ENCODE peak calls at places on chromosomes 4 and X, in six cellular contexts. One of them, this sample, is unnamed.
A peak's percentile ranks its signal among the peaks of the same experiment; 100 is the strongest.

GRCh38 chrX:26146024-26146423 is 7.9 kb downstream of the MAGEB18 start:
- DNase-seq in fibroblast of mammary gland: no peak
- DNase-seq in HL-60: no peak
- DNase-seq in breast epithelium: no peak
- DNase-seq in upper lobe of right lung: no peak
- DNase-seq in A549: no peak
- DNase-seq in this sample: peak; percentile 32

GRCh38 chrX:28303486-28303885 is 283.8 kb upstream of the IL1RAPL1 start:
- DNase-seq in fibroblast of mammary gland: no peak
- DNase-seq in HL-60: no peak
- DNase-seq in breast epithelium: no peak
- DNase-seq in upper lobe of right lung: no peak
- DNase-seq in A549: no peak
- DNase-seq in this sample: no peak

GRCh38 chr4:86564795-86565194 is 29.3 kb upstream of the PTPN13 start:
- DNase-seq in fibroblast of mammary gland: peak; percentile 11
- DNase-seq in HL-60: no peak
- DNase-seq in breast epithelium: no peak
- DNase-seq in upper lobe of right lung: no peak
- DNase-seq in A549: no peak
- DNase-seq in this sample: no peak

GRCh38 chrX:100328342-100328741 is 81.7 kb downstream of the PCDH19 start:
- DNase-seq in fibroblast of mammary gland: no peak
- DNase-seq in HL-60: no peak
- DNase-seq in breast epithelium: no peak
- DNase-seq in upper lobe of right lung: no peak
- DNase-seq in A549: no peak
- DNase-seq in this sample: no peak

GRCh38 chrX:72126048-72126415 is 5.7 kb downstream of the RTL5 start:
- DNase-seq in fibroblast of mammary gland: peak; percentile 24
- DNase-seq in HL-60: no peak
- DNase-seq in breast epithelium: peak; percentile 50
- DNase-seq in upper lobe of right lung: no peak
- DNase-seq in A549: no peak
- DNase-seq in this sample: peak; percentile 25

GRCh38 chr4:176185068-176185467 is 10.3 kb downstream of the SPATA4 start:
- DNase-seq in fibroblast of mammary gland: peak; percentile 78
- DNase-seq in HL-60: no peak
- DNase-seq in breast epithelium: no peak
- DNase-seq in upper lobe of right lung: no peak
- DNase-seq in A549: no peak
- DNase-seq in this sample: peak; percentile 53

GRCh38 chrX:10030570-10030969 is 63.4 kb downstream of the CLDN34 start:
- DNase-seq in fibroblast of mammary gland: peak; percentile 65
- DNase-seq in HL-60: no peak
- DNase-seq in breast epithelium: no peak
- DNase-seq in upper lobe of right lung: no peak
- DNase-seq in A549: peak; percentile 50
- DNase-seq in this sample: peak; percentile 29

GRCh38 chr4:20493761-20494353 is 206.4 kb upstream of the PACRGL start:
- DNase-seq in fibroblast of mammary gland: peak; percentile 23
- DNase-seq in HL-60: no peak
- DNase-seq in breast epithelium: no peak
- DNase-seq in upper lobe of right lung: no peak
- DNase-seq in A549: no peak
- DNase-seq in this sample: peak; percentile 31

GRCh38 chrX:12372111-12372510 is 233.8 kb downstream of the FRMPD4 start:
- DNase-seq in fibroblast of mammary gland: peak; percentile 47
- DNase-seq in HL-60: no peak
- DNase-seq in breast epithelium: no peak
- DNase-seq in upper lobe of right lung: no peak
- DNase-seq in A549: no peak
- DNase-seq in this sample: peak; percentile 90

GRCh38 chr4:23878912-23879732 is 10.7 kb downstream of the PPARGC1A start:
- DNase-seq in fibroblast of mammary gland: no peak
- DNase-seq in HL-60: no peak
- DNase-seq in breast epithelium: no peak
- DNase-seq in upper lobe of right lung: no peak
- DNase-seq in A549: no peak
- DNase-seq in this sample: no peak

GRCh38 chrX:139826065-139827044 is 106.5 kb downstream of the ATP11C start:
- DNase-seq in fibroblast of mammary gland: peak; percentile 47
- DNase-seq in HL-60: no peak
- DNase-seq in breast epithelium: no peak
- DNase-seq in upper lobe of right lung: no peak
- DNase-seq in A549: no peak
- DNase-seq in this sample: peak; percentile 55

GRCh38 chrX:74383611-74384010 is 37.7 kb upstream of the SLC16A2 start:
- DNase-seq in fibroblast of mammary gland: peak; percentile 60
- DNase-seq in HL-60: peak; percentile 28
- DNase-seq in breast epithelium: no peak
- DNase-seq in upper lobe of right lung: no peak
- DNase-seq in A549: peak; percentile 36
- DNase-seq in this sample: peak; percentile 68

GRCh38 chrX:120377179-120377578 is 15.3 kb downstream of the ATP1B4 start:
- DNase-seq in fibroblast of mammary gland: no peak
- DNase-seq in HL-60: no peak
- DNase-seq in breast epithelium: no peak
- DNase-seq in upper lobe of right lung: no peak
- DNase-seq in A549: no peak
- DNase-seq in this sample: no peak

GRCh38 chr4:12703076-12703475 is 781.1 kb downstream of the RAB28 start:
- DNase-seq in fibroblast of mammary gland: no peak
- DNase-seq in HL-60: no peak
- DNase-seq in breast epithelium: no peak
- DNase-seq in upper lobe of right lung: no peak
- DNase-seq in A549: no peak
- DNase-seq in this sample: no peak

GRCh38 chr4:122205687-122206086 is 53.6 kb downstream of the BLTP1 start:
- DNase-seq in fibroblast of mammary gland: no peak
- DNase-seq in HL-60: no peak
- DNase-seq in breast epithelium: no peak
- DNase-seq in upper lobe of right lung: no peak
- DNase-seq in A549: no peak
- DNase-seq in this sample: no peak

GRCh38 chrX:114051667-114052315 is 532.1 kb upstream of the HTR2C start:
- DNase-seq in fibroblast of mammary gland: no peak
- DNase-seq in HL-60: no peak
- DNase-seq in breast epithelium: no peak
- DNase-seq in upper lobe of right lung: no peak
- DNase-seq in A549: no peak
- DNase-seq in this sample: no peak

GRCh38 chrX:11393949-11394654 is 100.9 kb downstream of the AMELX start:
- DNase-seq in fibroblast of mammary gland: no peak
- DNase-seq in HL-60: no peak
- DNase-seq in breast epithelium: no peak
- DNase-seq in upper lobe of right lung: no peak
- DNase-seq in A549: no peak
- DNase-seq in this sample: no peak

GRCh38 chr4:152956650-152957436 is 20.7 kb downstream of the FHDC1 start:
- DNase-seq in fibroblast of mammary gland: no peak
- DNase-seq in HL-60: no peak
- DNase-seq in breast epithelium: no peak
- DNase-seq in upper lobe of right lung: no peak
- DNase-seq in A549: no peak
- DNase-seq in this sample: no peak

GRCh38 chr4:27429260-27429970 is 568.8 kb downstream of the STIM2 start:
- DNase-seq in fibroblast of mammary gland: peak; percentile 62
- DNase-seq in HL-60: no peak
- DNase-seq in breast epithelium: no peak
- DNase-seq in upper lobe of right lung: no peak
- DNase-seq in A549: no peak
- DNase-seq in this sample: peak; percentile 79

GRCh38 chr4:141246243-141246642 is 25.5 kb downstream of the ZNF330 start:
- DNase-seq in fibroblast of mammary gland: peak; percentile 35
- DNase-seq in HL-60: no peak
- DNase-seq in breast epithelium: no peak
- DNase-seq in upper lobe of right lung: no peak
- DNase-seq in A549: no peak
- DNase-seq in this sample: peak; percentile 77

GRCh38 chrX:101462892-101463291 is 22.4 kb upstream of the ARMCX4 start:
- DNase-seq in fibroblast of mammary gland: peak; percentile 39
- DNase-seq in HL-60: peak; percentile 5
- DNase-seq in breast epithelium: no peak
- DNase-seq in upper lobe of right lung: no peak
- DNase-seq in A549: peak; percentile 19
- DNase-seq in this sample: peak; percentile 41

GRCh38 chr4:44447563-44448504 is 775 bp downstream of the KCTD8 start:
- DNase-seq in fibroblast of mammary gland: peak; percentile 2
- DNase-seq in HL-60: no peak
- DNase-seq in breast epithelium: no peak
- DNase-seq in upper lobe of right lung: peak; percentile 61
- DNase-seq in A549: no peak
- DNase-seq in this sample: peak; percentile 41
- H3K4me3 ChIP-seq in fibroblast of mammary gland: no peak overlapping the region
- H3K4me3 ChIP-seq in HL-60: peak overlapping the region; percentile 30
- H3K4me3 ChIP-seq in breast epithelium: peak overlapping the region; percentile 43
- H3K4me3 ChIP-seq in upper lobe of right lung: peak overlapping the region; percentile 51
- H3K4me3 ChIP-seq in A549: peak overlapping the region; percentile 41
- H3K4me3 ChIP-seq in this sample: peak overlapping the region; percentile 61

GRCh38 chrX:15566244-15566643 is 34.5 kb downstream of the ACE2 start:
- DNase-seq in fibroblast of mammary gland: no peak
- DNase-seq in HL-60: no peak
- DNase-seq in breast epithelium: no peak
- DNase-seq in upper lobe of right lung: no peak
- DNase-seq in A549: no peak
- DNase-seq in this sample: peak; percentile 35
- TF ChIP-seq CTCF in fibroblast of mammary gland: peak; percentile 12
- TF ChIP-seq CTCF in HL-60: no peak
- TF ChIP-seq CTCF in breast epithelium: no peak
- TF ChIP-seq CTCF in upper lobe of right lung: no peak
- TF ChIP-seq CTCF in A549: no peak
- TF ChIP-seq CTCF in this sample: peak; percentile 45

GRCh38 chr4:59553063-59553738 is 1646.9 kb upstream of the ADGRL3 start:
- DNase-seq in fibroblast of mammary gland: peak; percentile 14
- DNase-seq in HL-60: no peak
- DNase-seq in breast epithelium: no peak
- DNase-seq in upper lobe of right lung: no peak
- DNase-seq in A549: peak; percentile 28
- DNase-seq in this sample: peak; percentile 15

GRCh38 chr4:59553739-59554126 is 1646.4 kb upstream of the ADGRL3 start:
- DNase-seq in fibroblast of mammary gland: peak; percentile 32
- DNase-seq in HL-60: no peak
- DNase-seq in breast epithelium: no peak
- DNase-seq in upper lobe of right lung: no peak
- DNase-seq in A549: peak; percentile 10
- DNase-seq in this sample: peak; percentile 40
- H3K4me3 ChIP-seq in fibroblast of mammary gland: no peak overlapping the region
- H3K4me3 ChIP-seq in HL-60: no peak overlapping the region
- H3K4me3 ChIP-seq in breast epithelium: peak overlapping the region; percentile 22
- H3K4me3 ChIP-seq in upper lobe of right lung: peak overlapping the region; percentile 15
- H3K4me3 ChIP-seq in A549: peak overlapping the region; percentile 39
- H3K4me3 ChIP-seq in this sample: no peak overlapping the region

DNA sequence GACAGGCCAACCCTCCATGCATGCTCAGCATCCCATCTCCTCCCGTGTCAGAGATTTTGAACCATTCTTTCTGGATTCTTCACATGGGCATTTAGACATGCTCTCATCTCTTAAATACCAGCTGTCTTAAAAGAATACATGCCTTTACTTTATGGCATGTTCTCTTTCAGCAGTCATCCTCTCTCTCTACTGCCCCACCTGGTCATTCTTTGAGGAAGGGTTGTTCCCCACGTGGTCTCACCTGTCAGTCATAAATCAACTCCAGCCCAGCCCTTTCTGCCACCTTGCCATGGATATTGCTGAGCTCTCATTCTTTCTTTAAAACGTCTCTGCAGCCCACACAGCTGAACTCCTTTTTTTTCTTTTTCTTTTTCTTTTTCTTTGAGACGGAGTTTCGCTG is 111.3 kb downstream of the ARHGAP10 start:
- DNase-seq in fibroblast of mammary gland: no peak
- DNase-seq in HL-60: no peak
- DNase-seq in breast epithelium: no peak
- DNase-seq in upper lobe of right lung: no peak
- DNase-seq in A549: peak; percentile 27
- DNase-seq in this sample: no peak
- TF ChIP-seq CTCF in fibroblast of mammary gland: no peak
- TF ChIP-seq CTCF in HL-60: no peak
- TF ChIP-seq CTCF in breast epithelium: no peak
- TF ChIP-seq CTCF in upper lobe of right lung: no peak
- TF ChIP-seq CTCF in A549: no peak
- TF ChIP-seq CTCF in this sample: peak; percentile 25

GRCh38 chr4:157222764-157223145 is 2.2 kb downstream of the GRIA2 start:
- DNase-seq in fibroblast of mammary gland: no peak
- DNase-seq in HL-60: no peak
- DNase-seq in breast epithelium: no peak
- DNase-seq in upper lobe of right lung: no peak
- DNase-seq in A549: no peak
- DNase-seq in this sample: no peak

GRCh38 chr4:157217708-157218107 is 2.8 kb upstream of the GRIA2 start:
- DNase-seq in fibroblast of mammary gland: peak; percentile 44
- DNase-seq in HL-60: no peak
- DNase-seq in breast epithelium: no peak
- DNase-seq in upper lobe of right lung: no peak
- DNase-seq in A549: no peak
- DNase-seq in this sample: peak; percentile 52

GRCh38 chr4:157221426-157221894 is 932 bp downstream of the GRIA2 start:
- DNase-seq in fibroblast of mammary gland: no peak
- DNase-seq in HL-60: no peak
- DNase-seq in breast epithelium: no peak
- DNase-seq in upper lobe of right lung: no peak
- DNase-seq in A549: no peak
- DNase-seq in this sample: no peak

GRCh38 chr4:157221895-157222763 is 1.6 kb downstream of the GRIA2 start:
- DNase-seq in fibroblast of mammary gland: no peak
- DNase-seq in HL-60: no peak
- DNase-seq in breast epithelium: no peak
- DNase-seq in upper lobe of right lung: no peak
- DNase-seq in A549: no peak
- DNase-seq in this sample: no peak

DNA sequence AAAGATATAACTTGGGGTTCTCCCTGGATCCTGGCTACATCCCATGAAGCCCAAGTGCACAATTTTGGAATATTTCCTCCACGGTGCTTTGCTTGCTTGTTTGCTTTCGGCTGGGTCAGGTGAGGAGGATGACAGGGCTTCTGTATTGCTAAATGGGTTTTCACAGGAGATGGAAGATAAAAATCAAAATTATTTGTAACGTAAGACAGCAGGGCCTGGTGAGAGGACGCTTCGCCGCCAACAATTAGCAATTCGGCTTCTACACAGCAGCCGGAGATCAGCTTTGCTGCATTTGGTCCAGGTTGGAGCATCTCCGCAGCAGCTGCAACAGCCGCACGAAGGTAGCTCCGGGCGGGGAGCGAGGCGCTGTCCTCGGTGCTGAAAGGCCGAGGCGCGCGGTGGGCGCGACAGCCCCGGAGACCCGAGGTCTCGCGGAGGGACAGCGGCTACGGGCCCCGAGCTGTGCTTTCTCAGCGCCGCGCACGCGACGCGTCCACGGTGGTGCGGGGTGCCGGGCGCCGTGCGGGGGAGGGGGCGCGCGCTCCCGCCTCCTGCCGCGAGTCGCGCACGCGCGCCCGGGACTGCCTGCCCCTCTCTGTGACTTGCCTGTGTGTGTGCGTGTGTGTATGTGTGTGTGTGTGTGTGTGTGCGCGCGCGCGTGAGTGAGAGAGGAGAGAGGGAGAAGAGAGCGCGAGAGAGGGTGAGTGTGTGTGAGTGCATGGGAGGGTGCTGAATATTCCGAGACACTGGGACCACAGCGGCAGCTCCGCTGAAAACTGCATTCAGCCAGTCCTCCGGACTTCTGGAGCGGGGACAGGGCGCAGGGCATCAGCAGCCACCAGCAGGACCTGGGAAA is at the start of gene GRIA2:
- DNase-seq in fibroblast of mammary gland: peak; percentile 47
- DNase-seq in HL-60: peak; percentile 14
- DNase-seq in breast epithelium: no peak
- DNase-seq in upper lobe of right lung: peak; percentile 72
- DNase-seq in A549: peak; percentile 15
- DNase-seq in this sample: peak; percentile 66
- H3K4me3 ChIP-seq in fibroblast of mammary gland: no peak within 1 kb of the TSS
- H3K4me3 ChIP-seq in HL-60: no peak within 1 kb of the TSS
- H3K4me3 ChIP-seq in breast epithelium: peak within 1 kb of the TSS; percentile 1
- H3K4me3 ChIP-seq in upper lobe of right lung: no peak within 1 kb of the TSS
- H3K4me3 ChIP-seq in A549: peak within 1 kb of the TSS; percentile 39
- H3K4me3 ChIP-seq in this sample: peak within 1 kb of the TSS; percentile 13